ENCODE peak calls at places on chromosomes 11 and 22, in six cellular contexts. Z is K562, H is GM12891, O is H1, B is GM12878, X is HepG2. A is an unnamed sample.

GRCh38 chr11:66543263-66544107 is 2.4 kb downstream of the ZDHHC24 start:
- DNase-seq in B (peak; percentile 38), H (peak; percentile 73), Z (no peak), O (no peak), X (no peak), A (peak; percentile 58)

GRCh38 chr11:76073716-76074115 is 132.6 kb downstream of the WNT11 start:
- DNase-seq in O (no peak), B (no peak), H (no peak), Z (no peak), X (no peak), A (no peak)

GRCh38 chr22:30187726-30188407 is 58.7 kb downstream of the LIF start:
- DNase-seq in H (no peak), X (no peak), O (no peak), Z (no peak), B (no peak), A (no peak)

GRCh38 chr11:36455658-36456111 is 54.4 kb downstream of the TRAF6 start:
- DNase-seq in B (no peak), O (no peak), H (no peak), Z (no peak), X (no peak), A (no peak)

GRCh38 chr22:21041937-21042336 is 3.8 kb upstream of the LRRC74B start:
- DNase-seq in X (no peak), H (no peak), Z (no peak), O (no peak), B (no peak), A (no peak)

GRCh38 chr22:38308791-38309498 is 8.3 kb downstream of the CSNK1E start:
- DNase-seq in Z (no peak), O (no peak), H (no peak), B (no peak), X (no peak), A (no peak)

GRCh38 chr11:78432956-78433355 is 15.3 kb upstream of the GAB2 start:
- DNase-seq in H (no peak), O (no peak), Z (no peak), B (no peak), X (no peak), A (no peak)

GRCh38 chr11:67996622-67997459 is 7.1 kb downstream of the UNC93B1 start:
- DNase-seq in H (no peak), B (no peak), O (peak; percentile 99), Z (peak; percentile 94), X (no peak), A (peak; percentile 40)

GRCh38 chr22:26592368-26593015 is 2.6 kb upstream of the TPST2 start:
- DNase-seq in X (no peak), Z (no peak), B (peak; percentile 72), H (peak; percentile 34), O (no peak), A (no peak)

GRCh38 chr11:120400564-120401364 is 64.6 kb downstream of the ARHGEF12 start:
- DNase-seq in B (peak; percentile 51), Z (no peak), O (no peak), H (no peak), X (peak; percentile 93), A (no peak)

GRCh38 chr11:12187399-12187798 is 77.0 kb downstream of the MICAL2 start:
- DNase-seq in H (no peak), Z (peak; percentile 33), B (no peak), O (no peak), X (no peak), A (no peak)

GRCh38 chr11:62055970-62056369 is 67.8 kb upstream of the INCENP start:
- DNase-seq in X (no peak), Z (no peak), O (no peak), B (no peak), H (no peak), A (no peak)

GRCh38 chr11:96054870-96055705 is 131.2 kb upstream of the MTMR2 start:
- DNase-seq in H (no peak), O (no peak), B (no peak), X (peak; percentile 44), Z (peak; percentile 28), A (no peak)

GRCh38 chr11:85118151-85118550 is 509.0 kb downstream of the DLG2 start:
- DNase-seq in B (no peak), Z (no peak), H (no peak), O (no peak), X (no peak), A (no peak)

GRCh38 chr22:35648066-35649025 is at the start of gene APOL6:
- DNase-seq in Z (no peak), O (peak; percentile 47), H (peak; percentile 43), B (peak; percentile 65), X (peak; percentile 76), A (no peak)

GRCh38 chr22:49768511-49768910 is 59.2 kb downstream of the BRD1 start:
- DNase-seq in Z (no peak), H (no peak), B (no peak), O (no peak), X (no peak), A (no peak)

GRCh38 chr11:72813740-72814138 is 472 bp upstream of the ATG16L2 start:
- DNase-seq in O (no peak), Z (peak; percentile 80), X (peak; percentile 65), B (no peak), H (peak; percentile 74), A (peak; percentile 77)

GRCh38 chr11:76744186-76745058 is 38.7 kb upstream of the TSKU start:
- DNase-seq in H (no peak), O (no peak), Z (no peak), B (no peak), X (no peak), A (no peak)

GRCh38 chr11:122681731-122682130 is 26.2 kb downstream of the UBASH3B start:
- DNase-seq in Z (no peak), B (no peak), H (no peak), X (no peak), O (no peak), A (no peak)

GRCh38 chr11:44158384-44158783 is 62.9 kb downstream of the EXT2 start:
- DNase-seq in H (no peak), Z (no peak), O (no peak), B (no peak), X (no peak), A (no peak)

GRCh38 chr11:93291146-93291545 is 39.4 kb upstream of the DEUP1 start:
- DNase-seq in X (no peak), O (no peak), B (no peak), Z (no peak), H (no peak), A (no peak)

GRCh38 chr22:28637225-28637624 is 42.4 kb downstream of the TTC28 start:
- DNase-seq in Z (no peak), O (no peak), B (no peak), H (no peak), X (no peak), A (no peak)

GRCh38 chr22:22881116-22882032 is 6.2 kb upstream of the IGLL5 start:
- DNase-seq in H (no peak), X (no peak), B (no peak), O (no peak), Z (peak; percentile 55), A (no peak)

GRCh38 chr22:23240639-23241389 is 60.5 kb downstream of the BCR start:
- DNase-seq in O (no peak), H (no peak), B (no peak), Z (peak; percentile 64), X (no peak), A (no peak)

DNA sequence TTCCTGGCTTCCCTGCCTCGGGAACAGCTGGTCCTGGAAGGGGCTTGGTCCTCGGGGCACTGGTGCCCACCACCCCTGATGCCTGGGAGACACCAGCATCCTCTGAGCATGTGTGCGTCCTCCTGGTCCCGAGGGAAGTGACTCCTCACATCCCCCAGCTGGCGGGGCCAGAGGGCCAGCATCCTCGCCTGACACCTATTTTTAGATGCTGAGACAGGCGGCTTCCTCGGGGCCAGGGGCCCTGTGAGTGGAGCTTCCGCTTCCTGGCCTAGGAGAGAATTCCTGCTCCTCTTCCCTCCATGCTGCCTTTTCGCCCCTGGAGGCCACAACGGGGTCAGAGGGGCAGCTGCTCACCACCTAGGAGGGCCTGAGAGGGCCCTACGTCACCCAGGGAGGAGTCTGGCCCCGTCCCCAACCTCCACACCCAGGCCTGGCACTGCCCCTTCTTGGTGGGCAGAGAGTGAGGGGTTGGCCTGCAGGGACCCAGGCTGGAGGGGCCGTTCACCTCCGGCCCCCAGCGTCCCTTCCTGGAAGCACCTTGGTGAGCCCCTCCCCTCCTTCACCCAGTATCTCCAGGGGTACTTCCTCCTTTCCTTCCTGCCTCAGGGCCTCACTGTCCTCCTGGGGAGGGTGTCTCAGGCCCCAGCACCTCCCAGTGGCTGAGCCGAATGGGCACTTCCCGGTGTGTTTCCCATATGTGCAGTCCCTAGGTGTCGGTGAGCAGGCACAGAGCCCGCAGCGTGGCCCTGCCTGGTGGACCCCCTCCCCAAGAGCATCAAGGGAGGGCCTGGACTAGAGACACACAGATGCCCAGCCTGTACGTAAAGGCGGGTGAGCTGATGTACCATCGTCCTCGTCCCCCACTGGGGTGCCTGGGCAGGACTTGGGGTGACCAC is 6.1 kb downstream of the CD81 start:
- DNase-seq in X (no peak), Z (no peak), H (no peak), O (no peak), B (no peak), A (no peak)
- TF ChIP-seq POLR2AphosphoS5 in X (no peak), Z (no peak), H (no peak), O (no peak), B (no peak), A (peak; percentile 8)

GRCh38 chr22:32518351-32518750 is 43.7 kb downstream of the FBXO7 start:
- DNase-seq in H (no peak), Z (no peak), B (no peak), O (no peak), X (no peak), A (no peak)

GRCh38 chr22:32518848-32519247 is 44.2 kb downstream of the FBXO7 start:
- DNase-seq in Z (peak; percentile 25), O (no peak), X (no peak), B (no peak), H (no peak), A (no peak)

GRCh38 chr22:32520612-32521011 is 46.0 kb downstream of the FBXO7 start:
- DNase-seq in H (no peak), O (no peak), X (no peak), B (no peak), Z (no peak), A (no peak)

GRCh38 chr22:32517488-32517887 is 42.9 kb downstream of the FBXO7 start:
- DNase-seq in B (no peak), H (no peak), O (no peak), X (no peak), Z (no peak), A (no peak)

GRCh38 chr22:32517921-32518320 is 43.3 kb downstream of the FBXO7 start:
- DNase-seq in B (no peak), Z (no peak), H (no peak), X (no peak), O (no peak), A (no peak)
- TF ChIP-seq POLR2A in B (no peak), Z (no peak), H (no peak), X (no peak), O (no peak), A (no peak)

DNA sequence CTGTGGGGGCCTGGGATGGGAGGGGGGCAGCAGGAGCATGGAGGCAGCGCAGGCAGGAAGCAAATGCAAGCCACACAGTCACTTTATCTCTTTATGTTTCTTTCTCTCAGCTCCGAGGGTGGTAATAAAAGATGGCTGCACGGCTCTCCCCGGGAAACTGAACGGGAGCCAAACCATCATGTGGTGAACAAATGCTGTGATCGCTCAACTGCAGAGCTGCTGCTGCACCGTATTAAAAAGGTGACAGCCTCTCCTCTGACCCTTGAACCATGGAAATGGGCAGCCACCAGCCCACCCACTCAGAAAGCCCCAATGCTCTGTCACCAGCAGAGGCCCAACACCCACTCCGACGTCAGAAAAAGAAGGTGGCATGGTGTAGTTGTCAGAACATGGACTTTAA is 110.0 kb downstream of the TIMP3 start:
- DNase-seq in H (no peak), X (no peak), B (no peak), Z (no peak), O (no peak), A (no peak)
- TF ChIP-seq TAF1 in H (no peak), X (no peak), B (no peak), Z (no peak), O (no peak), A (no peak)

GRCh38 chr11:130726234-130726559 is 190.1 kb downstream of the SNX19 start:
- DNase-seq in B (no peak), O (no peak), Z (no peak), H (no peak), X (no peak), A (no peak)
- TF ChIP-seq POLR2AphosphoS5 in B (no peak), O (no peak), Z (no peak), H (no peak), X (no peak), A (no peak)